ENCODE peak calls at places on chromosomes 6 and 20, in four cellular contexts. M is heart right ventricle, J is uterus, U is cardiac muscle cell. Z is an unnamed sample.

GRCh38 chr6:39037082-39037487 is 11.5 kb upstream of the GLP1R start:
- DNase-seq in U (no peak), J (no peak), M (no peak), Z (no peak)

GRCh38 chr6:18327621-18328548 is 59.3 kb upstream of the RNF144B start:
- DNase-seq in M (no peak), U (peak; percentile 23), J (no peak), Z (no peak)

GRCh38 chr6:169131356-169131755 is 122.3 kb downstream of the THBS2 start:
- DNase-seq in M (no peak), U (no peak), J (no peak), Z (no peak)

GRCh38 chr20:35088231-35088794 is 4.3 kb downstream of the TRPC4AP start:
- DNase-seq in J (no peak), U (peak; percentile 61), M (no peak), Z (no peak)

GRCh38 chr20:50198716-50199115 is 8.1 kb downstream of the CEBPB start:
- DNase-seq in U (no peak), M (no peak), J (no peak), Z (no peak)

GRCh38 chr6:45423111-45423900 is 45.6 kb upstream of the SUPT3H start:
- DNase-seq in M (peak; percentile 17), U (peak; percentile 45), J (peak; percentile 36), Z (peak; percentile 51)

GRCh38 chr6:163415620-163416379 is 1.3 kb downstream of the QKI start:
- DNase-seq in J (peak; percentile 30), U (peak; percentile 67), M (peak; percentile 61), Z (peak; percentile 62)

GRCh38 chr6:1486387-1486786 is 97.0 kb downstream of the FOXF2 start:
- DNase-seq in U (no peak), J (no peak), M (no peak), Z (no peak)

GRCh38 chr6:52227495-52227894 is 16.8 kb downstream of the IL17F start:
- DNase-seq in M (no peak), U (no peak), J (no peak), Z (no peak)

GRCh38 chr20:31508517-31509244 is 5.6 kb upstream of the HM13 start:
- DNase-seq in U (no peak), J (no peak), M (no peak), Z (no peak)

GRCh38 chr6:141551318-141551717 is 581.4 kb upstream of the GJE1 start:
- DNase-seq in M (no peak), J (no peak), U (no peak), Z (no peak)

GRCh38 chr6:82909551-82909950 is 156.1 kb downstream of the UBE3D start:
- DNase-seq in M (no peak), J (no peak), U (no peak), Z (peak; percentile 60)

GRCh38 chr20:52426856-52427255 is 235.3 kb upstream of the ZFP64 start:
- DNase-seq in U (no peak), J (no peak), M (no peak), Z (no peak)

GRCh38 chr6:152293404-152293803 is 343.8 kb downstream of the SYNE1 start:
- DNase-seq in U (no peak), J (no peak), M (peak; percentile 58), Z (peak; percentile 47)

GRCh38 chr6:137699036-137699683 is 167.9 kb upstream of the TNFAIP3 start:
- DNase-seq in U (no peak), M (no peak), J (no peak), Z (no peak)

GRCh38 chr20:9617940-9618339 is 103.5 kb downstream of the LAMP5 start:
- DNase-seq in J (no peak), U (peak; percentile 27), M (no peak), Z (peak; percentile 31)

GRCh38 chr6:166955865-166956443 is 396 bp downstream of the RNASET2 start:
- DNase-seq in M (no peak), J (no peak), U (no peak), Z (peak; percentile 60)

GRCh38 chr6:41728954-41729353 is 6.5 kb downstream of the TFEB start:
- DNase-seq in J (no peak), M (no peak), U (no peak), Z (no peak)

GRCh38 chr6:96809119-96809518 is 28.2 kb downstream of the GPR63 start:
- DNase-seq in M (no peak), J (no peak), U (peak; percentile 59), Z (no peak)

GRCh38 chr6:154766993-154767392 is 33.8 kb downstream of the SCAF8 start:
- DNase-seq in U (peak; percentile 33), J (no peak), M (no peak), Z (no peak)

GRCh38 chr20:15162061-15162740 is 824.8 kb upstream of the FLRT3 start:
- DNase-seq in J (no peak), U (no peak), M (no peak), Z (no peak)

GRCh38 chr6:109824105-109824504 is 133.0 kb downstream of the FIG4 start:
- DNase-seq in U (no peak), M (no peak), J (no peak), Z (no peak)

GRCh38 chr6:15474196-15474595 is 188.6 kb downstream of the DTNBP1 start:
- DNase-seq in M (no peak), J (no peak), U (peak; percentile 66), Z (no peak)

GRCh38 chr6:74507649-74508048 is 698.2 kb downstream of the COL12A1 start:
- DNase-seq in M (no peak), U (no peak), J (no peak), Z (peak; percentile 41)

GRCh38 chr6:80638222-80639055 is 532.0 kb downstream of the BCKDHB start:
- DNase-seq in M (peak; percentile 14), J (no peak), U (peak; percentile 90), Z (peak; percentile 68)

GRCh38 chr6:141988954-141989705 is 143.6 kb upstream of the GJE1 start:
- DNase-seq in J (no peak), U (peak; percentile 78), M (no peak), Z (peak; percentile 71)

GRCh38 chr6:73691512-73691911 is 4.5 kb upstream of the CD109 start:
- DNase-seq in J (no peak), U (no peak), M (no peak), Z (no peak)

GRCh38 chr6:49634811-49635159 is 1.9 kb downstream of the RHAG start:
- DNase-seq in M (no peak), J (no peak), U (no peak), Z (no peak)

GRCh38 chr6:41222045-41222444 is 6.1 kb upstream of the TREML4 start:
- DNase-seq in U (no peak), M (no peak), J (no peak), Z (no peak)

DNA sequence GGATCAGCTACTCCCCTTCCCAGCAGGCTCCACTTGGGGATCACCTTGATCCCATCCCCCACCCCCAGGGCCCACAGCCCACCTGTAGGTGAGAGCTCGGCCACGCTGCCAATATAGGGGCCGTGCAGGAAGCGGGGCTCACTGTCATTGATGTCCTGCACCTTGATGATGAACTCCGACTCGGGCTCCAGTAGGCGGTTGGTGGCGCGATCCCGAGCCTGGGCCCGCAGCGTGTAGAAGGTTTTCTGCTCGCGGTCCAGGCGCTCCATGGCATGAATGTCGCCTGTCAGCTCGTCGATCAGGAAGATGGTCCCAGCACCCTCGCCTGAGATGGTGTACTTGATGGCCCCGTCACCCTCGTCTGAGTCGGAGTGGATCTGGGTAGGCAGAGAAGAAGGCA is 67.4 kb downstream of the CDH22 start:
- DNase-seq in J (no peak), U (no peak), M (no peak), Z (no peak)
- H3K4me1 ChIP-seq in J (no peaks in the 10 kb centered on the region), U (no peaks in the 10 kb centered on the region), M (no peaks in the 10 kb centered on the region), Z (no peaks in the 10 kb centered on the region)

GRCh38 chr20:32516985-32517873 is 67.9 kb downstream of the NOL4L start:
- DNase-seq in J (no peak), M (peak; percentile 61), U (no peak), Z (no peak)
- H3K36me3 ChIP-seq in J (no peaks in the 10 kb centered on the region), M (no peaks in the 10 kb centered on the region), U (no peaks in the 10 kb centered on the region), Z (no peaks in the 10 kb centered on the region)

DNA sequence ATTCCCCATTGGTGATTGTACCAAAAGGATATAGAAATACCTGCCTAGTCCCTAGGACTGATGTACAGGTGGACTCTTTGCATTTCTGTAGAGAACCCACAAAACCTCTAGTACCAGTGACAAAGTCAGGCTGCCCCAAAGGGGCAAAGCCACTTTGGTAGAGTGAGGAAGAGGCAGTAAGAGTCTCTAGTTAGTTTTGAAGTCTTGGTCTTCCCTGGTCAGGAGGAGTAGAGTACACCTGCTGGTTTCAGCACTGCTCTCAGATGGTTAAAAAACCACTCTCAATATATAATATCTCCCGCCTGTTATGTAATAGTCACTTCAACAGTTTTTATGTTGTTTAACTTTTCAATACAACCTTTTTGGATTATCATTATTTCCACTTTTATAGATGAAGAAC is 344.9 kb downstream of the CDKAL1 start:
- DNase-seq in U (no peak), M (no peak), J (no peak), Z (no peak)
- H3K4me1 ChIP-seq in U (peaks cover 4% of the 10 kb centered on the region), M (no peaks in the 10 kb centered on the region), J (no peaks in the 10 kb centered on the region), Z (peaks cover 19% of the 10 kb centered on the region)

GRCh38 chr20:62028384-62028783 is 37.3 kb downstream of the TAF4 start:
- DNase-seq in J (no peak), M (no peak), U (no peak), Z (no peak)
- H3K36me3 ChIP-seq in J (no peaks in the 10 kb centered on the region), M (no peaks in the 10 kb centered on the region), U (no peaks in the 10 kb centered on the region), Z (no peaks in the 10 kb centered on the region)

GRCh38 chr6:37520926-37521325 is 21.2 kb upstream of the CCDC167 start:
- DNase-seq in M (no peak), J (no peak), U (no peak), Z (peak; percentile 87)
- H3K4me1 ChIP-seq in M (peaks cover 6% of the 10 kb centered on the region), J (no peaks in the 10 kb centered on the region), U (no peaks in the 10 kb centered on the region), Z (peaks cover 21% of the 10 kb centered on the region)

DNA sequence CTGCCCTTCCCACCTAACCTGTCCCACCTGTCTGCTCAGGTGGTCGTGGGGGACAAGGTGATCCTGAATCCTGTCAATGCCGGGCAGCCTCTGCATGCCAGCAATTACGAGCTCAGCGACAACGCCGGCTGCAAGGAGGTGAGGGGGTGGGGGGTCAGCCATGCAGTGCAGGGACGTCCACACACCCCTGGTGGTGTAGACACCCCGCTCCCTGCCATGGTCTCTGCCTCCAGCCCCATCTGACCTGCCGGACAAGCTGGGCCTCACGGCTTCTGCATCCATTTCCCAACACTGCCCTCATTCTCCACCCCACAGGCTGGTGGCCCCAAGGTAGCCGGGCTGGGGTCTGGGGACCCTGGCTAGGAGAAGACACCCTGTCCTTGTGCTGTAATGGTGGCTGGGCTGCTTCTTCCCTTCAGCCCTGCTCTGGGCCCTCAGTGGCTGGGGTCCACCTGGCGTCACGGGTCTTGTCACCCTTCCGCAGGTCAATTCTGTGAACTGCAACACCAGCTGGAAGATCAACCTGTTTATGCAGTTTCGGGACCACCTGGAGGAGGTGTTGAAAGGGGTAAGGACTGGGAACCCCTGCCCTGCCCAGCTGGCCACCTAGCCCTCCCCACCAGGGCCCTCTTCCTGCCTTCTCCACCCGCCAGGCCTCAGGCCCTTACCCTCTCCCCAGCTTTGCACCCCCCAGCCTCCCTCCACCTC is 38.0 kb downstream of the ITPR3 start:
- DNase-seq in J (no peak), M (no peak), U (no peak), Z (no peak)
- H3K36me3 ChIP-seq in J (no peaks in the 10 kb centered on the region), M (no peaks in the 10 kb centered on the region), U (no peaks in the 10 kb centered on the region), Z (no peaks in the 10 kb centered on the region)

DNA sequence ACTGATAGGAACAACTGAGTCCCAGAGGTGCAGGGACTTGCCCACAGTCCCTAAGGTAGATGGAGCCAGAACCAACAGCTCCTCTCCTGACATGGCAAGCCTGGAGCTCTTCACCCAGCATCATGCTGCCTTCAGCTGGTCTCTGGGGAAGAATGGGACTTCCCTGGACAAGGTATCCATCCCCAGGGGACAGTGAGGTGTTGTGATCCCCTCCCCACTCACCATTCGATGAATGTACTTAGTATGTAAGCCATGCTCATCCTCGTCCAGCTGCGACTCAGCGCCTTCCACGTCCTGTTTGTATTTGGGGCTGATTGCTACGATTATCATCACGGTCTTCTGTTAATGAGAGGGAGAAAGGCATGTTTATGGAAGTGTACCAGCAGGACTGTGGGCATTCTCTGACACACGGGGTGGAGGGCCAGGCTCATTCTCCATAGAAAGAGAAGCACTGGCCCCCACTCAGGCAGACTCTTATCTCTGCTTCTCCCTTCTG is 39.4 kb downstream of the TRAF3IP2 start:
- DNase-seq in J (no peak), U (no peak), M (no peak), Z (no peak)
- H3K4me1 ChIP-seq in J (peaks cover 7% of the 10 kb centered on the region), U (peaks cover 25% of the 10 kb centered on the region), M (peaks cover 53% of the 10 kb centered on the region), Z (peaks cover 48% of the 10 kb centered on the region)

GRCh38 chr6:126152346-126152745 is 166.0 kb downstream of the TRMT11 start:
- DNase-seq in U (no peak), M (no peak), J (no peak), Z (no peak)
- H3K36me3 ChIP-seq in U (no peaks in the 10 kb centered on the region), M (no peaks in the 10 kb centered on the region), J (no peaks in the 10 kb centered on the region), Z (no peaks in the 10 kb centered on the region)

Z was measured in SJCRH30.